ENCODE peak calls at places on chromosomes 11 and 22, in four cellular contexts. T is CD8-positive, alpha-beta memory T cell; C is heart right ventricle; G is RWPE2. F is an unnamed sample.
A peak's percentile ranks its signal among the peaks of the same experiment; 100 is the strongest.

GRCh38 chr11:1208361-1209261 is 14.3 kb upstream of the MUC5B start:
- DNase-seq in G (peak; percentile 59), T (peak; percentile 42), C (no peak), F (peak; percentile 49)

GRCh38 chr11:47248304-47248663 is 330 bp downstream of the ACP2 start:
- DNase-seq in C (no peak), T (no peak), G (no peak), F (no peak)

GRCh38 chr11:125941606-125942275 is 4.1 kb upstream of the VSIG10L2 start:
- DNase-seq in G (no peak), T (no peak), C (peak; percentile 63), F (peak; percentile 52)

GRCh38 chr11:20274031-20274430 is 89.5 kb upstream of the HTATIP2 start:
- DNase-seq in T (no peak), C (no peak), G (no peak), F (no peak)

GRCh38 chr11:16603245-16603644 is 135.2 kb upstream of the C11orf58 start:
- DNase-seq in C (no peak), T (no peak), G (no peak), F (peak; percentile 18)

GRCh38 chr11:97815667-97816066 is 1205.1 kb upstream of the CNTN5 start:
- DNase-seq in G (no peak), C (no peak), T (no peak), F (no peak)

GRCh38 chr11:86688398-86689179 is 16.2 kb upstream of the ME3 start:
- DNase-seq in T (no peak), C (no peak), G (no peak), F (no peak)

GRCh38 chr11:83554896-83555295 is 268.7 kb upstream of the CCDC90B start:
- DNase-seq in G (no peak), T (no peak), C (no peak), F (no peak)

GRCh38 chr11:64755681-64756361 is 4.0 kb downstream of the PYGM start:
- DNase-seq in G (no peak), C (no peak), T (peak; percentile 42), F (no peak)

GRCh38 chr11:14270690-14271542 is 88.1 kb downstream of the RRAS2 start:
- DNase-seq in C (no peak), T (no peak), G (no peak), F (no peak)

GRCh38 chr22:25940479-25940878 is 198.5 kb downstream of the MYO18B start:
- DNase-seq in T (no peak), G (no peak), C (no peak), F (no peak)

GRCh38 chr11:113615773-113616172 is 90.3 kb downstream of the TMPRSS5 start:
- DNase-seq in C (no peak), T (no peak), G (no peak), F (no peak)

GRCh38 chr11:134151083-134151747 is 72.6 kb downstream of the NCAPD3 start:
- DNase-seq in C (no peak), G (no peak), T (no peak), F (no peak)

GRCh38 chr11:83456075-83456474 is 169.9 kb upstream of the CCDC90B start:
- DNase-seq in C (no peak), T (no peak), G (no peak), F (no peak)

GRCh38 chr11:45146072-45147016 is at the start of gene PRDM11:
- DNase-seq in C (no peak), G (no peak), T (peak; percentile 76), F (peak; percentile 63)

GRCh38 chr11:33195391-33196190 is 34.3 kb upstream of the CSTF3 start:
- DNase-seq in C (no peak), T (no peak), G (no peak), F (no peak)

GRCh38 chr11:35619030-35619753 is 932 bp downstream of the FJX1 start:
- DNase-seq in G (peak; percentile 65), C (peak; percentile 30), T (no peak), F (peak; percentile 68)

DNA sequence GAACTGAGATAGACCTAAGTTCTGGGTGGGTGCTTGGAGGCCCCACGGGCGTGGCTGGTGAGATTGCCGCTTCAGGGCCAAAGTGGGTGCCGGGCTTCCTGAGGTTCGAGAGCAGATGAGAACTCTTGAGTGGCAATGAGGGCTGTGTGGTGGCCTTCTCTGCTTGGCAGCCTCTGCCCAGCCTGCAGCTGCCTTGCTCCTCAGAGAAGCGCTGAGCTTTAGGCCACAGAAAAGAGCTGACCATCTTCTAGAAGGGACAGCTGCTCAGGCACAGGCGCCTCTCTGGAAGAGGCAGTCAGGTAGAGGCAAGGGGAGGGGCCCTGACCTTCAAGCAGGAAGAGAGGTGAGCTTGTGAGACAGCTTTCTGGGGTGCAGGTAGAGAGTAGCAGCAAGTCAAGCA is 72.8 kb downstream of the MED15 start:
- DNase-seq in T (no peak), C (no peak), G (peak; percentile 39), F (no peak)
- H3K27ac ChIP-seq in T (no peak overlapping the region), C (no peak overlapping the region), G (no peak overlapping the region), F (no peak overlapping the region)

DNA sequence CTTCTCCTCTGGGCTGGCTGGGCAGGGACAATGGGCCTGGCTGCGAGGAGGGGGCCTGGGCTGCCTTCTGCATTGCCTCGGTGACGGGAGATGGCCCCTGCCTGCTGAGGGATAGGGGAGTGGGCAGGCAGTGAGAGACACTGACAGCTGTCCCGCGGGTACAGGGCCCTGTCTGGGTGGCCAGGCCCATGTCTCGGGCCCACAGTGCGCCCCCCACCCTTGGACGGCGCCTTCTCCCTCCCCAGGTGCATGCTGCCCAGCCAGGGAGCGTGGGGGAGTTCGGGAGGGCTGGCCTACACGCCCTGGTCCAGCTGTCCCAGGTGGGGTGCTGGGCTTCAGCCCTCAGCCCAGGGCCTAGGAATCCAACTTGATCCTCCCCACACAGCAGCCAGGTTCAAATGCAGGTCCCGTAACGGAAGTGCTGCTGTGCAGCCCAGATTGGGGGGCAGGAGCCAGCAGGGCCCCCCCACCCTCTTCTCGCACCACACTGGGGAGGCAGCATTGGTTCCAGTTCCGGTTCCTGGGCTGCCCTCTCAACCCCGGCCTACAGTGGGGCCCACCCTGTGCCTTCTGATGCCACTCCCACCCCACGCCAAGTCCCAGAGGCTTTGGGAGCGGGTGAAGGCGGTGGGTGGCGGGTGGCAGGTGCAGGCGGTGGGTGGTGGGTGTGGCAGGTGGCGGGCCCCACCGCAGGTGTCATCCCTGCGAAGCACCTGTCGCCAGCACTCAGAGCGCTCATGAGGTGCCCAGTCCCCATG is 7.3 kb upstream of the TSSC4 start:
- DNase-seq in T (no peak), C (no peak), G (no peak), F (peak; percentile 41)
- H3K27ac ChIP-seq in T (no peak overlapping the region), C (no peak overlapping the region), G (no peak overlapping the region), F (no peak overlapping the region)

DNA sequence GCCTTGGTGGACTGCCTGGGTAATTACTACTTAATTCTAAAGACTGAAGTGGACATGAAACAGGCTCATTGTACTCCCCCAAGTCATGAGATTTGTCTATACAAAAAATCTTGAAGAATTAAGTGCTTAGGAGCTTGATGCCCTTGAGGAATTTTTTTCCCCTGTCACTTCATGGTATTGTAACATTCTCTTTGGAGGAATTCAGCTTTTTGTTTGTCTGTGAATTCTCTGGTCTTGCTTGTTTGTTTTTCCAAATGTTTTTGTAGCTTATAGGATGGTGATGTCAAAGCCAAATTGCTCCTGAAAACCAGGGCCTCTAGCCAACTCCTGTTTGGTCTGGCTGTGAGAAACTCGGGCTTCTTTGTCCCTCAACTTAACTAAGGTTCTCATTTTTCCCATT is 66.8 kb downstream of the AMOTL1 start:
- DNase-seq in C (no peak), T (no peak), G (no peak), F (no peak)
- H3K27ac ChIP-seq in C (no peak overlapping the region), T (no peak overlapping the region), G (peak overlapping the region; percentile 16), F (peak overlapping the region; percentile 26)

DNA sequence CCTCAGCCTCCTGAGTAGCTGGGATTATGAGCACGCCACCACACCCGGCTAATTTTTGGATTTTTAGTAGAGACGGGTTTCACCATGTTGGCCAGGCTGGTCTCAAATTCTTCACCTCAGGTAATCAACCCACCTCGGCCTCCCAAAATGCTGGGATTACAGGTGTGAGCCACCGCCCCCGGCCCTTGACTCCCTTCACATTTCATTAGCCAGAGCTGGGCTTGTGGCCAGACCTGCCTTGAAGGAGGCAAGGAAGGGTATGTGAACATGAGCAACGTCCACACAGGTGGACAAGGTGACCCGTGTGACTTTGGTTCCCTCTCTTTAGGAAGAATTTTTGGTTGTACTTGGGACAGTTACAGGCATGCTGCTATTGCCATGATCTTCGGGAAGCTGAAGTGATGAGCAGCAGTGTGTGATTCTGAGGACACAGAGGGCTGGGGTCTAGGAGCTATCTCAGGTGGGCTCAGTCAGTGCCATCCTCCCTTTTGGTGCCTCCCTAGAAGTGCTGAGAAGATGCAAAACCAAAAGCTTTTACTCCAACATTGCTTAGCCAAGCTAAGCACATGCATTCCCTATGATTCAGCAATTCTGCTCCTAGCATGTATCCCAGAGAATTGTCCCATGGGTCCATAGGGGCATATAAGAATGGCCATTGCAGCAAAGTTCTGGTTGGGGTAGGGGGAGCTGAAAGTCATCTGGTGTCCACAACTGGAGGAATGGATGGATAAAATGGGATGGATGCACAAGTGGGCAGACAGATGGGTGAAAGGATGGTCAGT is 6.1 kb downstream of the AP5B1 start:
- DNase-seq in G (no peak), T (no peak), C (no peak), F (no peak)
- H3K27ac ChIP-seq in G (no peak overlapping the region), T (no peak overlapping the region), C (peak overlapping the region; percentile 96), F (no peak overlapping the region)

GRCh38 chr11:118841469-118842222 is 42.0 kb upstream of the CXCR5 start:
- DNase-seq in T (peak; percentile 73), G (no peak), C (no peak), F (no peak)
- H3K27ac ChIP-seq in T (peak overlapping the region; percentile 34), G (no peak overlapping the region), C (peak overlapping the region; percentile 44), F (no peak overlapping the region)

DNA sequence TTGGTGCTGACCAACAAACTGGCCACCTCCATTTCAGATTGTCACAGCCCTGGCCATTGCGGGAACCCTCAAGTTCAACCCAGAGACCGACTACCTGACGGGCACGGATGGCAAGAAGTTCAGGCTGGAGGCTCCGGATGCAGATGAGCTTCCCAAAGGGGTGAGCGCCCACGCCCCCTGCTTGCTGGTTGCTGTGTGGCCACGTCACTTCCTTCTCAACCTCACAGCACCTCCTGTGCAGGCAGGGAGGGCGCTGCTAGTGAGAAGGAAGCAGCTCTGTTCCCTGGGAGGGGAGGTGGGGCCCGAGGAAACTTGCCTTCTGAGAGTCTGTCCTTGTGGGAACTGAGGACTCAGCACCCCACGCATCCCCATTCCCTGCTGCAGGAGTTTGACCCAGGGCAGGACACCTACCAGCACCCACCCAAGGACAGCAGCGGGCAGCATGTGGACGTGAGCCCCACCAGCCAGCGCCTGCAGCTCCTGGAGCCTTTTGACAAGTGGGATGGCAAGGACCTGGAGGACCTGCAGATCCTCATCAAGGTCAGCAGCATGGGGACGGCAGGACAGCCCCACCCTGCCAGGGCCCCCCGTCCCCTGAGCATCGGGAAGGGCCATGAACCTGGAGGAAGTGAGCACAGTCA is 19.3 kb downstream of the POLR3H start:
- DNase-seq in C (no peak), T (peak; percentile 76), G (no peak), F (peak; percentile 70)
- H3K27ac ChIP-seq in C (peak overlapping the region; percentile 77), T (peak overlapping the region; percentile 60), G (no peak overlapping the region), F (peak overlapping the region; percentile 74)

DNA sequence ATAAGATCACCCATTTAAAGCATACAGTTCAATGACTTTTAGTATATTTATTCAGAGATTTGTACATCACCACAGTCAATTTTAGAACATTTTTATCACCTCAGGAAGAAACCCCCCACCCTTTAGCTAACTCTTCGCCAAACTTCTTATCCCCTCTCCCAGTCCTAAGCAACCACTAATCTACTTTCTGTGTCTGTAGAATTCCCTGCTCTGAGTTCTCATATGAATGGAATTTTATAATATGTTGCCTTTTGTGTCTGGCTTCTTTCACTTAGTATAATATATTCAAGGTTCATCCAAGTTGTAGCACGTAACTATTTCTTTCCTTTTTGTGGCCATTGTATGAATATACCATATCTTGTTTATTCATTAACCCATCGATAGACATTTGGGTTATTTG is 3.6 kb downstream of the ANKRD13D start:
- DNase-seq in T (no peak), C (no peak), G (no peak), F (no peak)
- H3K27ac ChIP-seq in T (peak overlapping the region; percentile 20), C (no peak overlapping the region), G (peak overlapping the region; percentile 28), F (no peak overlapping the region)

GRCh38 chr11:12502950-12503579 is 125.7 kb downstream of the PARVA start:
- DNase-seq in T (no peak), G (no peak), C (no peak), F (peak; percentile 60)
- H3K27ac ChIP-seq in T (no peak overlapping the region), G (no peak overlapping the region), C (no peak overlapping the region), F (peak overlapping the region; percentile 13)

F was measured in right cardiac atrium.